ENCODE peak calls at places on chromosomes 4 and X, in five cellular contexts. S is fibroblast of mammary gland, L is colonic mucosa, A is OCI-LY7, G is AG04450. Z is an unnamed sample.
A peak's percentile ranks its signal among the peaks of the same experiment; 100 is the strongest.

GRCh38 chrX:1564750-1565683 is 26.4 kb upstream of the AKAP17A start:
- DNase-seq in S (no peak), L (no peak), A (no peak), G (no peak), Z (peak; percentile 23)

GRCh38 chr4:165879581-165879980 is 6.5 kb downstream of the TLL1 start:
- DNase-seq in S (peak; percentile 50), L (no peak), A (no peak), G (no peak), Z (no peak)

GRCh38 chr4:2816401-2816954 is 23.6 kb downstream of the SH3BP2 start:
- DNase-seq in S (no peak), L (no peak), A (no peak), G (no peak), Z (no peak)

GRCh38 chrX:153684447-153685178 is 3.1 kb upstream of the SLC6A8 start:
- DNase-seq in S (no peak), L (no peak), A (no peak), G (no peak), Z (no peak)

GRCh38 chrX:51975360-51975759 is 81.9 kb downstream of the MAGED1 start:
- DNase-seq in S (no peak), L (no peak), A (no peak), G (no peak), Z (no peak)

GRCh38 chrX:110381216-110381615 is 22.6 kb downstream of the RTL9 start:
- DNase-seq in S (peak; percentile 22), L (no peak), A (no peak), G (no peak), Z (no peak)

GRCh38 chr4:110837896-110838450 is 215.1 kb upstream of the PITX2 start:
- DNase-seq in S (no peak), L (no peak), A (no peak), G (no peak), Z (no peak)

GRCh38 chrX:140163376-140164159 is 198.2 kb upstream of the CXorf66 start:
- DNase-seq in S (peak; percentile 7), L (no peak), A (no peak), G (no peak), Z (no peak)

GRCh38 chr4:183201331-183201730 is 102.3 kb downstream of the WWC2 start:
- DNase-seq in S (peak; percentile 97), L (no peak), A (no peak), G (no peak), Z (no peak)

GRCh38 chrX:107448625-107449468 is 605 bp upstream of the FRMPD3 start:
- DNase-seq in S (no peak), L (no peak), A (peak; percentile 70), G (no peak), Z (no peak)
- H3K4me3 ChIP-seq in S (peak overlapping the region; percentile 26), L (peak overlapping the region; percentile 14), A (peak overlapping the region; percentile 73), G (peak overlapping the region; percentile 17), Z (peak overlapping the region; percentile 54)

GRCh38 chr4:68904786-68905185 is 46.8 kb downstream of the UGT2A3 start:
- DNase-seq in S (no peak), L (peak; percentile 46), A (no peak), G (no peak), Z (peak; percentile 17)
- TF ChIP-seq CTCF in S (no peak), L (no peak), A (no peak), G (peak; percentile 33), Z (peak; percentile 36)

GRCh38 chr4:150591904-150592303 is 10.0 kb downstream of the MAB21L2 start:
- DNase-seq in S (no peak), L (no peak), A (no peak), G (no peak), Z (no peak)
- H3K4me3 ChIP-seq in S (no peak overlapping the region), L (no peak overlapping the region), A (no peak overlapping the region), G (no peak overlapping the region), Z (no peak overlapping the region)

GRCh38 chr4:8227771-8228318 is 28.8 kb downstream of the SH3TC1 start:
- DNase-seq in S (no peak), L (no peak), A (no peak), G (no peak), Z (no peak)

GRCh38 chr4:8229341-8229975 is 30.4 kb downstream of the SH3TC1 start:
- DNase-seq in S (no peak), L (no peak), A (no peak), G (no peak), Z (no peak)

GRCh38 chr4:8230033-8230432 is 30.9 kb downstream of the SH3TC1 start:
- DNase-seq in S (no peak), L (no peak), A (no peak), G (no peak), Z (no peak)

GRCh38 chr4:8227201-8227770 is 28.2 kb downstream of the SH3TC1 start:
- DNase-seq in S (no peak), L (no peak), A (no peak), G (no peak), Z (no peak)

GRCh38 chr4:8228319-8229250 is 29.5 kb downstream of the SH3TC1 start:
- DNase-seq in S (peak; percentile 85), L (peak; percentile 67), A (peak; percentile 69), G (peak; percentile 55), Z (peak; percentile 64)
- TF ChIP-seq CTCF in S (no peak), L (no peak), A (no peak), G (no peak), Z (no peak)

DNA sequence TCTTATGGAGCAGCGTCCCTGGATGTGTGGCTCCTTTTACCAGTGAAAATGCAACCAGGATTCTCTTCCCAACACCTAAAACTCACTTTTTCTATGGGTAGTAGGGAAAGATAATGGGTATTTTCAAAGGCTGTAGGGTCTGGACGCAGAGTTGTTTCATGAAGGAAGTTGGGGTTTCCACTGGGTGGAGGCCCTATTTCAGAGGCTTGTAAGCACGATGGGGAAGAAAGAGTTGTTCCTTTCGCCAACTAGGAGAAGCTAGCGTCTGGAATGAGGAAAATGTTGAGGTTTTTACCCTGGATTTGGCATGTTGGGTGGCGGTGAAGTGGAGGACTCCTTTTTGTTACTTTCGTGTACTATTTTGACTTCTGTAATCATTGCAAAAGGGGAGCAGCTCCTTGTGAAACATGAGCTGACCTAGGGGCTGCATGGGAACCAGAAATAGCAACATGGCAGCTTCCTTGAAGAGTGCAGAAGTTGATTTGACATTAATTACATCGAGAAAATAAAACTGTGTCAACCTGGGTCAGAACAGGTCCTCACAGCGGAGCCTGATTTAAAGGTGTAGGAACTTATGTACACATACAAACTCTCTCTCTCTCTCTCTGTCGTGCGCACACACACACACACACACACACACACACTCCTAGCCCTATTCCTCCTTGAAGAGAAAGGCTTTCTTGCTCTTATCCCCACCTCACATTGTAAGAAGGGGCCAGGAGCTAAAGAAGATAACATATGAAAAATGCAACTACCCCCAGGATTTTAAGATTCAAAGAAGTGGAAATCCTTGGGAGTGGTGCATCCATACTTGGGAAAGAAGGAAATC is 19.1 kb downstream of the VSIG4 start:
- DNase-seq in S (no peak), L (no peak), A (no peak), G (no peak), Z (no peak)
- H3K4me3 ChIP-seq in S (no peak overlapping the region), L (no peak overlapping the region), A (no peak overlapping the region), G (no peak overlapping the region), Z (no peak overlapping the region)

DNA sequence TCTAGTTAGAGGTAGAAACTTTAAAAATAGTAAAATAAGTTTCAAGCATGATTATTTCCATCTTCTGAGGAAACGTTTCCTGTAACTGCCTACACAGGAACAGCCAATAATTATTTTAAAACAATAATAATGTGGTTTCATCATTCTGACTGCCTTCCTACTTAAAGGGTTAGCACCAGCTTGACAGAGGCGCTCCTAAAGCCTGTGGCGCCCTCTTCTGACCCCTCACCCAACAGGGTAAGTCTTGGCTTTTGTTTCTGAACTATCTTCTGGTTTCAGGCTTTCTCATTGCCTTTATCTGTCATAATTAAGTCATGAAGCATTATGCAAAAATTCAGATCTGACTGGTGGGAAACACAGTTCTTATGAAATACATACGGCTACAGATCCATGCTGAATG is 96.7 kb downstream of the ITM2A start:
- DNase-seq in S (peak; percentile 19), L (peak; percentile 36), A (peak; percentile 74), G (no peak), Z (no peak)
- TF ChIP-seq CTCF in S (peak; percentile 27), L (no peak), A (peak; percentile 88), G (no peak), Z (peak; percentile 53)

GRCh38 chr4:7649411-7649740 is 214.6 kb upstream of the PSAPL1 start:
- DNase-seq in S (no peak), L (no peak), A (peak; percentile 2), G (no peak), Z (no peak)

GRCh38 chr4:7648813-7649395 is 214.2 kb upstream of the PSAPL1 start:
- DNase-seq in S (no peak), L (no peak), A (no peak), G (no peak), Z (no peak)

GRCh38 chr4:7651461-7651921 is 216.8 kb upstream of the PSAPL1 start:
- DNase-seq in S (peak; percentile 48), L (no peak), A (no peak), G (no peak), Z (no peak)

GRCh38 chr4:7650606-7651400 is 216.1 kb upstream of the PSAPL1 start:
- DNase-seq in S (peak; percentile 74), L (no peak), A (peak; percentile 47), G (no peak), Z (no peak)

DNA sequence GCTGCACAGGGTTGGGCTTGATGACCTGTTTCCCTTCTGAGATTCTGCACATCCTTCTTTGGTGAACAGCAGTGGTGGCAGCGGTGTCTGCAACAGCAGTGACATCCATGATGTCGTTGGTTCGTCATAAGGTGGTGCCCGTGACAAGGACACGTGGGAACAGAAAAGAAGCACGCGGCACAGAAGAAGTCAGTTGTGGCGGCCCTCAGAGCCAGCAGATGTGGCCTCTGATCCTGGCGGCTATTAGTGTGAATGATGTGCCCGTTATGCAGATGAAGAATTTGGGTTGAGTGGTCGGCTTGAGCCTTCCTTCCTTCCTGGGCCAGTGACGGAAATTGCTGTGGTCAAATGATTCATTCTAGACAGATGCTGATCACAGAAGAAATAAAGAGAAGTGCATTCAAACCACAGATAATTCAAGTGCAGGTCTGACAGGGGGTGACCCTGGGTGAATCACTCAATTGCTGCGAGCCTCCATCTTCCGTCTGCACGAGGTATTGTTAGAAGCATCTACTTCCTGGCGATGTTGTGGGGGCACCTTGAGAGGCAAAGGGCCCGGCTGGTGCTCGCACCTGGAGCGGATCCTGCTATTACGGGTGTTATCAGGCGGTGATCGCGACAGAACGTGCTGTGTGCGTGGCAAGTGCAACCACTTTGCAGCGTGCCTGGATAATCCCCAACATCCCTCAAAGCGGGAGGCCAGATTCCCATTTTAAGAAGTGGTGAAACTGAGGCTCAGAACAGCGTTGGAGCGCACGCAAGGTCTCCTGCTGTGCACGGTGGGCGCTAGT is 215.2 kb upstream of the PSAPL1 start:
- DNase-seq in S (peak; percentile 95), L (no peak), A (peak; percentile 67), G (peak; percentile 70), Z (no peak)
- H3K4me3 ChIP-seq in S (no peak overlapping the region), L (no peak overlapping the region), A (peak overlapping the region; percentile 15), G (no peak overlapping the region), Z (no peak overlapping the region)

DNA sequence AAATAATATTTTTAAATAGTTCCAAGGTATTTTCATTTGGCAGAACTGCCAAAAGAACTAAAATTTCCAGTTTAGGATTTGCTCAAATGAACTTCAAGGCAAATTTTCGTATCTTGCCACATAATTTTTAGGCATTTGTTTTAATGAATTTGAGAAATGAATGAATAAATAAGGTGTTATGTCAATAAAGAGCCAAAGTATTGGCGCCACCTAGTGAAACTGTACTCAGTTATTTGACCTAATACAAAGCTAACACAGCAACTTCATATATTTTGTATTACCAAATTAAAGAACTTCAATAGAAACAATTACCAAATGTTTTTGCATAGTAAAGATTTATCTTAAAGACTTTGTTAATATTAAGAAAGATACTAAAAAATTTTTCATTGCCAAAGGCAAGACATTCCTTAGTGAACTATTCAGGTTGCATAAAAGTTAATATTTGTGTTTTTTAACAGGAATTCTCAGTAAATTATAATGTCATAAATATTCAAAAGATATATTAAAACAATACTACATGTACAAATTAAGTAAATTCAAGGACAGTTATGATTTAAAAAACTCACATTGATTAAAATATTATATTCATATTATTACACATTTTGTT is 50.3 kb downstream of the STPG2 start:
- DNase-seq in S (peak; percentile 28), L (no peak), A (peak; percentile 24), G (no peak), Z (peak; percentile 3)
- TF ChIP-seq CTCF in S (peak; percentile 65), L (no peak), A (peak; percentile 87), G (peak; percentile 70), Z (peak; percentile 47)

Z was measured in LNCaP clone FGC.